ENCODE peak calls at places on chromosomes 6 and 20, in eight cellular contexts. Z is aorta; H is bronchial epithelial cell; P is fibroblast of lung; M is PC-3; K is psoas muscle; S is CD8-positive, alpha-beta T cell; J is tibial nerve. R is an unnamed sample.
A peak's percentile ranks its signal among the peaks of the same experiment; 100 is the strongest.

GRCh38 chr6:89221971-89222887 is 5.1 kb upstream of the GABRR1 start:
- DNase-seq in K (no peak), H (no peak), J (no peak), P (peak; percentile 66), Z (no peak), M (peak; percentile 37), S (no peak), R (no peak)

GRCh38 chr6:21679761-21680265 is 86.3 kb downstream of the SOX4 start:
- DNase-seq in Z (no peak), J (no peak), K (no peak), S (no peak), P (peak; percentile 97), H (peak; percentile 76), M (peak; percentile 54), R (no peak)

GRCh38 chr6:45607818-45608217 is 230.1 kb upstream of the SUPT3H start:
- DNase-seq in H (peak; percentile 66), J (no peak), P (peak; percentile 56), Z (no peak), K (no peak), M (peak; percentile 97), S (no peak), R (no peak)

GRCh38 chr6:143027058-143027457 is 33.6 kb upstream of the AIG1 start:
- DNase-seq in P (peak; percentile 22), Z (peak; percentile 73), M (peak; percentile 41), S (peak; percentile 10), J (no peak), H (peak; percentile 13), K (peak; percentile 60), R (peak; percentile 28)

GRCh38 chr6:137722749-137723272 is 144.2 kb upstream of the TNFAIP3 start:
- DNase-seq in J (no peak), S (no peak), P (peak; percentile 59), K (no peak), Z (no peak), M (no peak), H (no peak), R (no peak)

GRCh38 chr20:59005523-59006166 is 1.4 kb downstream of the CTSZ start:
- DNase-seq in J (peak; percentile 6), H (no peak), P (no peak), M (no peak), S (no peak), Z (peak; percentile 64), K (no peak), R (no peak)

GRCh38 chr6:34459899-34460593 is 5.8 kb upstream of the PACSIN1 start:
- DNase-seq in H (peak; percentile 66), M (peak; percentile 73), J (no peak), P (peak; percentile 33), S (peak; percentile 12), K (no peak), Z (no peak), R (no peak)

GRCh38 chr6:3220366-3220765 is 7.1 kb downstream of the TUBB2B start:
- DNase-seq in K (no peak), S (no peak), P (no peak), J (no peak), H (no peak), Z (no peak), M (no peak), R (no peak)

GRCh38 chr6:165842291-165842936 is 179.4 kb upstream of the PDE10A start:
- DNase-seq in P (no peak), H (no peak), Z (no peak), S (no peak), J (no peak), M (no peak), K (no peak), R (no peak)

GRCh38 chr20:1364106-1364505 is 28.7 kb downstream of the FKBP1A start:
- DNase-seq in K (no peak), H (no peak), J (no peak), Z (no peak), S (no peak), M (no peak), P (no peak), R (no peak)

GRCh38 chr6:6218246-6219085 is 102.0 kb downstream of the F13A1 start:
- DNase-seq in K (peak; percentile 39), J (no peak), H (peak; percentile 43), S (no peak), Z (no peak), P (no peak), M (peak; percentile 43), R (no peak)

GRCh38 chr6:2432258-2432657 is 186.9 kb upstream of the GMDS start:
- DNase-seq in K (no peak), J (no peak), Z (no peak), S (no peak), H (peak; percentile 96), P (peak; percentile 97), M (peak; percentile 93), R (no peak)

GRCh38 chr20:37226889-37227288 is 34.7 kb downstream of the GHRH start:
- DNase-seq in K (peak; percentile 76), M (no peak), P (peak; percentile 60), J (peak; percentile 53), H (no peak), S (no peak), Z (no peak), R (peak; percentile 60)

GRCh38 chr6:12504325-12504966 is 212.1 kb upstream of the PHACTR1 start:
- DNase-seq in Z (no peak), P (no peak), M (peak; percentile 74), J (no peak), S (no peak), K (no peak), H (peak; percentile 38), R (no peak)

GRCh38 chr6:167975449-167975848 is 22.0 kb upstream of the KIF25 start:
- DNase-seq in K (no peak), P (no peak), S (no peak), Z (no peak), H (no peak), M (no peak), J (no peak), R (no peak)
- H3K36me3 ChIP-seq in K (peaks cover 11% of the 10 kb centered on the region), P (no peaks in the 10 kb centered on the region), S (no peaks in the 10 kb centered on the region), Z (no peaks in the 10 kb centered on the region), H (no peaks in the 10 kb centered on the region), M (no peaks in the 10 kb centered on the region), J (no peaks in the 10 kb centered on the region), R (peaks cover 14% of the 10 kb centered on the region)

GRCh38 chr6:30914854-30915590 is 984 bp downstream of the VARS2 start:
- DNase-seq in H (no peak), Z (no peak), P (no peak), S (no peak), K (no peak), J (no peak), M (no peak), R (no peak)
- H3K36me3 ChIP-seq in H (peaks cover 17% of the 10 kb centered on the region), Z (no peaks in the 10 kb centered on the region), P (peaks cover 11% of the 10 kb centered on the region), S (peaks cover 5% of the 10 kb centered on the region), K (peaks cover 67% of the 10 kb centered on the region), J (peaks cover 7% of the 10 kb centered on the region), M (peaks cover 12% of the 10 kb centered on the region), R (peaks cover 50% of the 10 kb centered on the region)

DNA sequence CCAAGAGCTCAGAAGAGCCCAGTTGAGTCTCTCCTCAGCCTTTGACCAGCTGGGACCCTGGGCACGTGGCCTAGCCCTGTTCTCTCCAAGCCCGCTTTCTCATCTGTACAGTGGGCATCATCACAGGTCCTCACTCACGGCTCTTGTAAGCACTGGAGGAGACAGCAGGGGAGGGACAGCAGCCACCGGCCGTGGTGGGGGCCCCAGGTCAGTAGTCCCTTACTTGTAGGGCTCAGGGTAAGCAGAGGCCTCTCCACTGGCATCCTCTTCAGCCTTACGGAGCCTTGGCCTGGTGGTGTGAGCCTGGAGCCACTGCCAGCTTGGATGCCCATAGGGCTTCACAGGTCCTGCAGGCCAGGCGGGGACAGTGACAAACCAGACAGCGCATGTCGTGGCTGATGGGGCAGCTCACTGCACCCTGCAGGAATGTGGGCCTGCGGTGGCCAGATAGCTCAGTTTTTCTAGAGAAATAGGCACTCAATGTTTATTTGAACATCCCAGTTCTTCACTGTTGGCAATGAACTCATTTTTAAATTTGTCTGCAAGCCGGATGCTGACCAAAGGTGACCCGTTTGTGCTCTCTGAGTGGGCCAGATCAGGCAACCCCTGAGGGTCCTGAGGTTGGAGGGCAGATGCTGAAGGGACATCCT is 65.1 kb downstream of the ADNP start:
- DNase-seq in J (no peak), M (no peak), S (no peak), P (no peak), K (peak; percentile 30), H (no peak), Z (no peak), R (no peak)
- H3K36me3 ChIP-seq in J (no peaks in the 10 kb centered on the region), M (no peaks in the 10 kb centered on the region), S (no peaks in the 10 kb centered on the region), P (no peaks in the 10 kb centered on the region), K (no peaks in the 10 kb centered on the region), H (no peaks in the 10 kb centered on the region), Z (no peaks in the 10 kb centered on the region), R (no peaks in the 10 kb centered on the region)

DNA sequence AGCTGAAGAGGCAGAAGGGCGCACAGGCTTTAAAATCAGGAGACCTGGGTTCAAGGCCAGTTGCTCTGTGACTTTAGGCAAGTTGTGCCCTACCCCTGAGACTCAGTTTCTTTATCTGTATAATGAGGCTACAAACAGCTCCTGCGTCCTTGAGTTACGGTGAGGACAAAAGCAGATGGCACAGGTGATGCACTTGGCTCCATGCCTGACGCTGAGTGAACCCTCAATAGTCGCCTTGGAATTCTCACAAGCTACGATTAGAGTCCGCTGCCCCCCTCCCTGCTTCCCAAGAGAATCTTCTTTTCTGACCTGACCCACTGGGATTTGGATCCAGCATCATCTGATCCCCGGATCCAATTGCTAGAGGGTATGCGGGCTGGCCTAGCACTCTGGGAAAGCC is 6.4 kb downstream of the KCNG1 start:
- DNase-seq in H (no peak), K (no peak), S (no peak), Z (no peak), J (no peak), M (no peak), P (no peak), R (no peak)
- H3K36me3 ChIP-seq in H (no peaks in the 10 kb centered on the region), K (no peaks in the 10 kb centered on the region), S (no peaks in the 10 kb centered on the region), Z (no peaks in the 10 kb centered on the region), J (no peaks in the 10 kb centered on the region), M (no peaks in the 10 kb centered on the region), P (no peaks in the 10 kb centered on the region), R (no peaks in the 10 kb centered on the region)

GRCh38 chr20:31689141-31689540 is 33.5 kb downstream of the BCL2L1 start:
- DNase-seq in J (no peak), K (no peak), Z (no peak), S (no peak), H (no peak), M (no peak), P (no peak), R (no peak)
- H3K36me3 ChIP-seq in J (no peaks in the 10 kb centered on the region), K (peaks cover 22% of the 10 kb centered on the region), Z (peaks cover 3% of the 10 kb centered on the region), S (peaks cover 8% of the 10 kb centered on the region), H (peaks cover 11% of the 10 kb centered on the region), M (peaks cover 69% of the 10 kb centered on the region), P (no peaks in the 10 kb centered on the region), R (peaks cover 31% of the 10 kb centered on the region)